ENCODE peak calls at places on chromosomes 13 and 19, in six cellular contexts. One of them, this sample, is unnamed.

GRCh38 chr19:3968556-3969434 is 2.1 kb downstream of the DAPK3 start:
- DNase-seq in endothelial cell: peak
- DNase-seq in RWPE1: peak
- DNase-seq in CD8-positive, alpha-beta T cell: no peak
- DNase-seq in WTC11: peak
- DNase-seq in BE2C: peak
- DNase-seq in this sample: peak

GRCh38 chr13:38902551-38902950 is 88.1 kb downstream of the STOML3 start:
- DNase-seq in endothelial cell: no peak
- DNase-seq in RWPE1: peak
- DNase-seq in CD8-positive, alpha-beta T cell: no peak
- DNase-seq in WTC11: no peak
- DNase-seq in BE2C: no peak
- DNase-seq in this sample: no peak

GRCh38 chr13:41780736-41781708 is 179.9 kb downstream of the VWA8 start:
- DNase-seq in endothelial cell: no peak
- DNase-seq in RWPE1: no peak
- DNase-seq in CD8-positive, alpha-beta T cell: no peak
- DNase-seq in WTC11: no peak
- DNase-seq in BE2C: no peak
- DNase-seq in this sample: no peak

GRCh38 chr13:30868806-30869470 is 37.1 kb upstream of the MEDAG start:
- DNase-seq in endothelial cell: no peak
- DNase-seq in RWPE1: no peak
- DNase-seq in CD8-positive, alpha-beta T cell: no peak
- DNase-seq in WTC11: no peak
- DNase-seq in BE2C: no peak
- DNase-seq in this sample: no peak

GRCh38 chr13:113413178-113413897 is 40.0 kb downstream of the ADPRHL1 start:
- DNase-seq in endothelial cell: no peak
- DNase-seq in RWPE1: no peak
- DNase-seq in CD8-positive, alpha-beta T cell: no peak
- DNase-seq in WTC11: no peak
- DNase-seq in BE2C: no peak
- DNase-seq in this sample: no peak

GRCh38 chr19:8017808-8018207 is 12.4 kb upstream of the ELAVL1 start:
- DNase-seq in endothelial cell: no peak
- DNase-seq in RWPE1: no peak
- DNase-seq in CD8-positive, alpha-beta T cell: peak
- DNase-seq in WTC11: no peak
- DNase-seq in BE2C: no peak
- DNase-seq in this sample: no peak

GRCh38 chr13:59038824-59039223 is 1124.9 kb downstream of the DIAPH3 start:
- DNase-seq in endothelial cell: no peak
- DNase-seq in RWPE1: peak
- DNase-seq in CD8-positive, alpha-beta T cell: no peak
- DNase-seq in WTC11: no peak
- DNase-seq in BE2C: no peak
- DNase-seq in this sample: no peak

GRCh38 chr13:106867249-106867648 is 299.3 kb upstream of the ARGLU1 start:
- DNase-seq in endothelial cell: no peak
- DNase-seq in RWPE1: no peak
- DNase-seq in CD8-positive, alpha-beta T cell: no peak
- DNase-seq in WTC11: no peak
- DNase-seq in BE2C: peak
- DNase-seq in this sample: no peak

GRCh38 chr19:51751655-51752054 is at the start of gene FPR1:
- DNase-seq in endothelial cell: no peak
- DNase-seq in RWPE1: peak
- DNase-seq in CD8-positive, alpha-beta T cell: no peak
- DNase-seq in WTC11: no peak
- DNase-seq in BE2C: no peak
- DNase-seq in this sample: no peak

GRCh38 chr19:32671883-32672282 is 3.1 kb downstream of the ANKRD27 start:
- DNase-seq in endothelial cell: no peak
- DNase-seq in RWPE1: no peak
- DNase-seq in CD8-positive, alpha-beta T cell: no peak
- DNase-seq in WTC11: no peak
- DNase-seq in BE2C: no peak
- DNase-seq in this sample: no peak

DNA sequence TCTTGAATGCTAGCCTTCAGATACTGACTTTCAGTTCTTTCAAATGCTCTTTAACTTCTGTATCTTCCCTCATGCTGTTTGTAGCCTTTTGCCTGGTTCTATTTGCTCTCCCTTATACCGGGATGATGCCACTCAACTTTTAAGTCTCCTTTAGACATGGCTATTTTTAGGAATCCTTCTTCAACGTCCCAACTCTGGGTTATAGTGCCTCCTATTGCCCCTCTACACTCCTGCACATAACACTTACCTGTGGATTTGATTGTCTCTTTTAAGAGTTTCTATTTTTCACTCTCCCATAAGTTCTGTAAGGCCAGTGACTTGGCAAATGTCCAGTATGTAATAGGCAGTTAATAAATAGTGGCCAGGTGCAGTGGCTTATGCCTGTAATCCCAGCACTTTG is 343.0 kb downstream of the KLF5 start:
- DNase-seq in endothelial cell: no peak
- DNase-seq in RWPE1: no peak
- DNase-seq in CD8-positive, alpha-beta T cell: no peak
- DNase-seq in WTC11: no peak
- DNase-seq in BE2C: no peak
- DNase-seq in this sample: no peak
- TF ChIP-seq CTCF in endothelial cell: no peak
- TF ChIP-seq CTCF in RWPE1: no peak
- TF ChIP-seq CTCF in CD8-positive, alpha-beta T cell: no peak
- TF ChIP-seq CTCF in WTC11: no peak
- TF ChIP-seq CTCF in BE2C: no peak
- TF ChIP-seq CTCF in this sample: no peak

DNA sequence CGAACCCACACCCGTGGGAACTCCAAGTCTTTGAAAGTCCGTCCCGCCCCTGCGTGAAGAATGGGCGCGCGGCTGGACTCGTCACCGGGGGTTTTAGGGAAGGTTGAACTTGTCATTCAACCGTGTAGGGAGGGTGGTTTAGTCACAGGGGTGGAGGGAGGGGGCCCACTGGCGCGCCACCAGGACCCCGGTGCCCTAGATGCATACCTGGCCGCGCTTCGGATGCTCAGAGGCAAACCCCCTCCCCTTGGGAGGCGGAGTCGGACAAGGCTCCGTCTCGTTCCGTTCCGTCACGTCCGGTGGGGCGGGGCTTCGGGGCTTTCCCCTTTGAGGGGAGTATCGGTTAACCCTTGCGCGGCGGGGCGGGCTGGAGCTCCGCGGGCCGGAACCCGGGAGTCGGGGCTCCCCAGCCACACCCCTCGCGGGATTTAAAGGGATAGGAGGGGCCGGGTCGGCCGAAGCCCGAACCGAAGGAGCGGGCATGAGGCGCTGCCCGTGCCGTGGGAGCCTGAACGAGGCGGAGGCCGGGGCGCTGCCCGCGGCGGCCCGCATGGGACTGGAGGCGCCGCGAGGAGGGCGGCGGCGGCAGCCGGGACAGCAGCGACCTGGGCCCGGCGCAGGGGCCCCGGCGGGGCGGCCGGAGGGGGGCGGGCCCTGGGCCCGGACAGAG is at the start of the genes COQ8B and ITPKC:
- DNase-seq in endothelial cell: peak
- DNase-seq in RWPE1: peak
- DNase-seq in CD8-positive, alpha-beta T cell: peak
- DNase-seq in WTC11: peak
- DNase-seq in BE2C: peak
- DNase-seq in this sample: peak
- TF ChIP-seq CTCF in endothelial cell: peak
- TF ChIP-seq CTCF in RWPE1: no peak
- TF ChIP-seq CTCF in CD8-positive, alpha-beta T cell: no peak
- TF ChIP-seq CTCF in WTC11: no peak
- TF ChIP-seq CTCF in BE2C: no peak
- TF ChIP-seq CTCF in this sample: no peak

DNA sequence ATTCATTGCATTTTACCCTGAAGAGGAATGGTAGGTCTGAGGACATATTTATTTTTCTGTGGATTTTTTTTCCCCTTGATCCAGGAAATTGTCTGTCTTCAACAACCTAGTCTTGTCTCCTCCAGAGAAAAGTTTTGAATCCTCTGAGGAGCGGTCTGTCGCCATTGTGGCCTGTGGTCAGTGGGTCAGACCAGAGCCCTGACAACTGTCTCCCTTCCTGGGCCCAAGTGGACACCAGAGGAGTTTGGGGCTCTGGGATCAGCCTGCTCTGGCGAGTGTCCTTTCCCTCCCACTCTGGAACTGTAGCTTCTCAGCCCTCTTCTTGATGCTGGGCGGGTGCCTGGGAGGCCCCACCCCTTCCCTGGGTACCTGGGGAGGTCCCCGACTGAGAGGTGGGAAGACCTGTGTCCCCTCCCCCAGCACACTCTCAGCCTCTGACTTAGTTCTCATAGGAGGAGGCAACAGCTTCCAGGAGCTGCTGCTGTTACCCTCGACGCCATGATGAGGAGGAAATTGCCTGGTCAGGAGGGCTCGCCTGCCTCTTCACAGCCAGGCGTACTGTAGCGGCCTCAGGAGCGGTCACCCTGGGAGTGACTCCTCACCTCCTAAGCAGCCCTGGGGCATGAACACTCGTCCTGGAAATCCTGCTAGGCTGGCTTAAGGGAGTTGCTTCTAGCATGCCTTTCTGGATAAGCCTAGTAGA is 110.3 kb downstream of the GGACT start:
- DNase-seq in endothelial cell: no peak
- DNase-seq in RWPE1: no peak
- DNase-seq in CD8-positive, alpha-beta T cell: no peak
- DNase-seq in WTC11: peak
- DNase-seq in BE2C: no peak
- DNase-seq in this sample: no peak
- TF ChIP-seq CTCF in endothelial cell: no peak
- TF ChIP-seq CTCF in RWPE1: no peak
- TF ChIP-seq CTCF in CD8-positive, alpha-beta T cell: no peak
- TF ChIP-seq CTCF in WTC11: no peak
- TF ChIP-seq CTCF in BE2C: no peak
- TF ChIP-seq CTCF in this sample: no peak

GRCh38 chr13:101925731-101926130 is 473.3 kb downstream of the ITGBL1 start:
- DNase-seq in endothelial cell: no peak
- DNase-seq in RWPE1: no peak
- DNase-seq in CD8-positive, alpha-beta T cell: no peak
- DNase-seq in WTC11: no peak
- DNase-seq in BE2C: no peak
- DNase-seq in this sample: no peak
- TF ChIP-seq CTCF in endothelial cell: no peak
- TF ChIP-seq CTCF in RWPE1: no peak
- TF ChIP-seq CTCF in CD8-positive, alpha-beta T cell: no peak
- TF ChIP-seq CTCF in WTC11: no peak
- TF ChIP-seq CTCF in BE2C: no peak
- TF ChIP-seq CTCF in this sample: no peak